ENCODE peak calls at places on chromosomes 16 and 17, in four cellular contexts. U is fibroblast of lung, D is stomach, L is A549. T is an unnamed sample.

GRCh38 chr16:86772671-86773338 is 194.5 kb downstream of the FOXL1 start:
- DNase-seq in U (no peak), D (no peak), L (no peak), T (no peak)

GRCh38 chr16:52912565-52913173 is 140.0 kb downstream of the CHD9NB start:
- DNase-seq in U (peak; percentile 66), D (peak; percentile 85), L (peak; percentile 72), T (peak; percentile 34)

GRCh38 chr17:21098934-21099687 is 27.7 kb upstream of the DHRS7B start:
- DNase-seq in U (peak; percentile 69), D (peak; percentile 62), L (peak; percentile 94), T (no peak)

GRCh38 chr17:66702106-66702936 is 132.6 kb upstream of the CACNG5 start:
- DNase-seq in U (peak; percentile 64), D (no peak), L (peak; percentile 46), T (peak; percentile 57)

GRCh38 chr16:2535644-2536021 is 2.2 kb upstream of the PDPK1 start:
- DNase-seq in U (peak; percentile 93), D (no peak), L (peak; percentile 1), T (no peak)

GRCh38 chr17:82913304-82914043 is 73.7 kb upstream of the ZNF750 start:
- DNase-seq in U (no peak), D (peak; percentile 44), L (peak; percentile 31), T (no peak)

GRCh38 chr17:15289285-15290185 is 24.4 kb upstream of the PMP22 start:
- DNase-seq in U (peak; percentile 80), D (no peak), L (peak; percentile 97), T (no peak)

GRCh38 chr16:87216824-87217205 is 100.4 kb downstream of the C16orf95 start:
- DNase-seq in U (no peak), D (no peak), L (no peak), T (no peak)

GRCh38 chr16:3889059-3889458 is 8.5 kb upstream of the CREBBP start:
- DNase-seq in U (no peak), D (no peak), L (no peak), T (no peak)

GRCh38 chr16:89037261-89038152 is 56.1 kb upstream of the ACSF3 start:
- DNase-seq in U (peak; percentile 20), D (no peak), L (peak; percentile 38), T (no peak)

GRCh38 chr17:2172447-2172938 is 117.6 kb downstream of the HIC1 start:
- DNase-seq in U (no peak), D (no peak), L (peak; percentile 26), T (no peak)

GRCh38 chr17:4886830-4887229 is 12.5 kb upstream of the C17orf107 start:
- DNase-seq in U (no peak), D (no peak), L (no peak), T (no peak)

GRCh38 chr16:27177031-27177774 is 26.1 kb upstream of the KDM8 start:
- DNase-seq in U (peak; percentile 75), D (no peak), L (peak; percentile 59), T (peak; percentile 39)

GRCh38 chr17:27315322-27315721 is 21.4 kb downstream of the WSB1 start:
- DNase-seq in U (peak; percentile 94), D (peak; percentile 67), L (no peak), T (no peak)

GRCh38 chr17:21089145-21089544 is 37.6 kb upstream of the DHRS7B start:
- DNase-seq in U (no peak), D (no peak), L (no peak), T (no peak)

GRCh38 chr17:75643033-75644017 is 10.1 kb downstream of the SMIM5 start:
- DNase-seq in U (no peak), D (peak; percentile 74), L (no peak), T (no peak)

GRCh38 chr16:13931845-13932244 is 11.9 kb downstream of the ERCC4 start:
- DNase-seq in U (no peak), D (no peak), L (no peak), T (no peak)

GRCh38 chr16:667780-668518 is at the start of gene RHOT2:
- DNase-seq in U (peak; percentile 88), D (peak; percentile 95), L (peak; percentile 93), T (peak; percentile 26)

DNA sequence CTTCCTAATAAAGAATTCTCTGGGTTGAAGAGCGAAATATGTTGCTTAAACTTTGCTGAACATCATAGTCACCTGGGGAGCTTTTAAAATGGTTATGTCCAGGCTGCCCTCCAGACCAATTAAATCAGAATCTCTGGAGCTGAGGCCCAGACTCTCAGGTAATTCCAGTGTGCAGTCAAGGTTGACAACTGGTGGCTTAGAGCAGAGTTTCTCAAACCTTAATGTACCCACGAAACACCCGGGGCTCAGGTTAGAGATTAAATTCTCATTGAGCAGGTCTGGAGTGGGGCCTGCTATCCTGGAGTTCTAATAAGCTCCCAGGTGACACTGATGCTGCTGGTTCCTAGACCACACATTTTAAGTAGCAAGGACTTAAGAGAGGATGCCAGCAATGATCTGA is 167.2 kb downstream of the SNX29 start:
- DNase-seq in U (no peak), D (no peak), L (no peak), T (no peak)
- H3K27ac ChIP-seq in U (no peak overlapping the region), D (no peak overlapping the region), L (no peak overlapping the region), T (no peak overlapping the region)

GRCh38 chr17:3660311-3660891 is 8.0 kb downstream of the TAX1BP3 start:
- DNase-seq in U (no peak), D (peak; percentile 69), L (no peak), T (no peak)

GRCh38 chr17:3659541-3660111 is 8.8 kb downstream of the TAX1BP3 start:
- DNase-seq in U (peak; percentile 94), D (peak; percentile 76), L (peak; percentile 61), T (no peak)

GRCh38 chr17:3657588-3657869 is 10.8 kb downstream of the TAX1BP3 start:
- DNase-seq in U (no peak), D (no peak), L (no peak), T (no peak)

GRCh38 chr17:3657874-3658783 is 10.2 kb downstream of the TAX1BP3 start:
- DNase-seq in U (no peak), D (no peak), L (no peak), T (no peak)

GRCh38 chr17:3658784-3659449 is 9.5 kb downstream of the TAX1BP3 start:
- DNase-seq in U (no peak), D (no peak), L (no peak), T (no peak)
- H3K27ac ChIP-seq in U (peak overlapping the region; percentile 72), D (peak overlapping the region; percentile 63), L (peak overlapping the region; percentile 80), T (no peak overlapping the region)

DNA sequence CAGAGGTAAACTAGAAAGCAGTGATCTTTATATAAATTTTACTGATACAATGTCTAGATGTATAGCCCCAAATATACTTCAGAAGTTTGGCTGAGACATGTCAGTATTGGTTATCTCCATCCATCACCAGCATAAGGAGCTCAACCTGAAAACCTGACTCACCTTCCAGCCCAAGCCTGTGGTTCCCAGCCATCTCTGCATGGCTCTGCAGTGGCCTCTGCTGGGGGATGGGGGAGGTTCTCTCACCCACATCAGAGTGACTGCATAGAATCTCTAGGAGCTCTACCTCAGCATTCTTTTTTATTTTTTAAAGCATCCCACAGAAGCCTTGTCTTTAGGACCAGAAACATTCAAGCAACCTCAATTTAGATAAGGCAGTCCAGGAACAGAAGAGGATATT is 27.3 kb downstream of the USP7 start:
- DNase-seq in U (peak; percentile 30), D (peak; percentile 59), L (peak; percentile 56), T (peak; percentile 34)
- H3K27ac ChIP-seq in U (no peak overlapping the region), D (no peak overlapping the region), L (no peak overlapping the region), T (peak overlapping the region; percentile 35)

DNA sequence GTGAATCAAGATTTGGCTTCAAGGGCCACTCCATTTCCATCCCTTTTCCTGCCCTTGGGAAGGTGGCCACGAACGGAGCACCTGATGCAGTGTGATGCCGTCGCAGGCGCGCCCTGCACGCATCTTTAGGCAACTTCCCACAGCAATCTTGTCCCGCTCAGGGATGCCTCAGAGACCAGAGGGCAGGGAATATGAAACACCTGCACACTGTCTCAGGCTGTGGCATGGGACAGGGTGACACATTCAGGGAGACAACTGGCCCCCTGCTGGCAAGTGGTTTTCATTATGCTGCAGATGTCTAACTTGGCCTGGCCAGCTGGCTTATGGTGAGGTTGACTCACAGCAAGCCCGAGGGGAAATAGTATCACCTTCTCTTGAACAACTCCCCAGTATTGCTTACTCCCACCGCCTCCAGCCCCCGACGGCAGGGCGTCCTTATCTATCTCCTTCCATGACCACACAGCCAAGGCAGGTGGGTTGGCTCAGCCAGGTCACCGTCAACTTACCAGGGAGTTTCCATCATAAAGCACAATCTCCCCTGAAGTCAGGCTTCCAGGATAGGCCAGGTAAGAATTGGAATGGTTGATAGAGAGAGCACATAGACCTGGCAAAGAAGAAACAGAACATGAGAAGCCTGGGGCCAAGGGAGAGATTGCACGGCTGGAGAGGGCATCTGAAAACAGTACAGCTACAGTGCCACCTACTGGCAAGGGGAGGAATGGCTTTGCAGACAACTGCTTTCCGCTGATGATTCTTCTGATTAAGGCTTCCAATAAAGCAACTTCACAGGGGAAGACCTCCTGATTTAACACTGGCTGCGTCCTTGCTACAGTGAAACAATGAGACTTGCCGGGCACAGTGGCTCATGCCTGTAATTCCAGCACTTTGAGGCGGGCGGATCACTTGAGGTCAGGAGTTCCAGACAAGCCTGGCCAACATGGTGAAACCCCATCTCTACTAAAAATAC is 21.1 kb downstream of the WIPI1 start:
- DNase-seq in U (peak; percentile 78), D (peak; percentile 83), L (peak; percentile 78), T (no peak)
- H3K27ac ChIP-seq in U (peak overlapping the region; percentile 51), D (no peak overlapping the region), L (no peak overlapping the region), T (no peak overlapping the region)

DNA sequence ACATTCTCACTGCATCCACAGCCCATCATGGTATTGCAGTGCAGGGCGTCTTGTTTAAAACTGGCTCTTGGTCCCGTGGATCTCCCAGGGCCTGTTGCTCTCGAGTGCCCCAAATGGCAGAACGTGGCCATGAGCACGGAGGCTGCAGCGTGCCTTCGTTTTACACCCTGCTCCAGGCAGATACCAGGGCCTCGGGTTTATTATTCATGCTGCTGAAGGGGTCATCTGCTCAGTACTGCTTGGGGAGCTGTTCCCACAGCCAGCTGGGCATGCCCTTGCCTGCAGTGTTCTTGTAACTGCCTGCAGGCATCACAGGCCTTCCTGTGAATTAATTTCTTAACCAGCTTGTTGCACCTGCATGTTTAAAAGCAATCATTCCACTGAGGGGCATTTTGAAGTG is 129.7 kb upstream of the CHMP6 start:
- DNase-seq in U (peak; percentile 49), D (no peak), L (peak; percentile 58), T (peak; percentile 94)
- H3K27ac ChIP-seq in U (no peak overlapping the region), D (no peak overlapping the region), L (no peak overlapping the region), T (peak overlapping the region; percentile 40)

DNA sequence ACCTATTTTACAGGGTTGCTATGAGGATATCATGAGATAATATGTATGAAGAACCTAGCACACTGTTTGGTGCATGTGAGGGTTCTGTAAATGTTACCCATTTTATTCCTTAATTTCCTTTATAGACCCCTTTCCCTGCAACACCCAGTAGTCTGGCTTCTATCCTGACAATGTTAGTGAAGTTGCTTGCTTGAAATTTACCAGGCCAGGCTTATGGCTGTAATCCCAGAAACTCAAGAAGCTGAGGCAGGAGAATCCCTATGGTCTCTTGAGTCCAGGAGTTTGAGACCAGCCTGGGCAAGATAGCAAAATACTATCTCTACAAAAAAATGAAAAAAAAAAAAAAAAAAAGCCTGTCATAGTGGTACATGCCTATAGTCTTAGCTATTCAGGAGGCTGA is 722.0 kb downstream of the MAF start:
- DNase-seq in U (no peak), D (no peak), L (no peak), T (no peak)
- H3K27ac ChIP-seq in U (no peak overlapping the region), D (no peak overlapping the region), L (no peak overlapping the region), T (no peak overlapping the region)

GRCh38 chr16:66623755-66624154 is 19.3 kb downstream of the CMTM3 start:
- DNase-seq in U (no peak), D (no peak), L (no peak), T (no peak)

GRCh38 chr16:66622863-66623262 is 18.4 kb downstream of the CMTM3 start:
- DNase-seq in U (no peak), D (no peak), L (no peak), T (no peak)

GRCh38 chr16:66619534-66620418 is 15.3 kb downstream of the CMTM3 start:
- DNase-seq in U (peak; percentile 67), D (no peak), L (no peak), T (no peak)

GRCh38 chr16:66620419-66620775 is 15.9 kb downstream of the CMTM3 start:
- DNase-seq in U (no peak), D (no peak), L (no peak), T (no peak)

GRCh38 chr16:66621973-66622372 is 17.5 kb downstream of the CMTM3 start:
- DNase-seq in U (no peak), D (no peak), L (no peak), T (no peak)
- H3K27ac ChIP-seq in U (no peak overlapping the region), D (no peak overlapping the region), L (no peak overlapping the region), T (no peak overlapping the region)

T was measured in epithelial cell of prostate.